ENCODE peak calls at places on chromosomes 1 and 21, in six cellular contexts. One of them, this sample, is unnamed.

GRCh38 chr1:247338723-247339270 is 7.1 kb upstream of the ZNF496 start:
- DNase-seq in SK-N-SH: no peak
- DNase-seq in cardiac muscle cell: no peak
- DNase-seq in psoas muscle: no peak
- DNase-seq in A549: no peak
- DNase-seq in heart right ventricle: no peak
- DNase-seq in this sample: no peak

GRCh38 chr1:41678141-41678878 is 193.8 kb upstream of the EDN2 start:
- DNase-seq in A549: no peak
- DNase-seq in heart right ventricle: peak
- DNase-seq in cardiac muscle cell: peak
- DNase-seq in psoas muscle: peak
- DNase-seq in SK-N-SH: no peak
- DNase-seq in this sample: no peak

GRCh38 chr1:185646202-185646683 is 87.9 kb upstream of the HMCN1 start:
- DNase-seq in heart right ventricle: peak
- DNase-seq in cardiac muscle cell: peak
- DNase-seq in psoas muscle: no peak
- DNase-seq in SK-N-SH: peak
- DNase-seq in A549: peak
- DNase-seq in this sample: peak

GRCh38 chr1:167463055-167463454 is 55.3 kb downstream of the CD247 start:
- DNase-seq in A549: no peak
- DNase-seq in SK-N-SH: no peak
- DNase-seq in cardiac muscle cell: no peak
- DNase-seq in heart right ventricle: no peak
- DNase-seq in psoas muscle: no peak
- DNase-seq in this sample: no peak

GRCh38 chr1:209646558-209646957 is 5.7 kb downstream of the LAMB3 start:
- DNase-seq in cardiac muscle cell: peak
- DNase-seq in SK-N-SH: no peak
- DNase-seq in psoas muscle: no peak
- DNase-seq in A549: no peak
- DNase-seq in heart right ventricle: no peak
- DNase-seq in this sample: no peak

GRCh38 chr1:188364927-188365449 is 1536.2 kb downstream of the PLA2G4A start:
- DNase-seq in A549: no peak
- DNase-seq in SK-N-SH: no peak
- DNase-seq in psoas muscle: no peak
- DNase-seq in heart right ventricle: no peak
- DNase-seq in cardiac muscle cell: no peak
- DNase-seq in this sample: no peak

GRCh38 chr1:228161381-228161780 is 4.2 kb upstream of the IBA57 start:
- DNase-seq in heart right ventricle: no peak
- DNase-seq in cardiac muscle cell: no peak
- DNase-seq in A549: no peak
- DNase-seq in psoas muscle: no peak
- DNase-seq in SK-N-SH: no peak
- DNase-seq in this sample: peak

GRCh38 chr1:109239580-109240068 is 9.7 kb upstream of the CELSR2 start:
- DNase-seq in A549: peak
- DNase-seq in heart right ventricle: no peak
- DNase-seq in SK-N-SH: peak
- DNase-seq in cardiac muscle cell: peak
- DNase-seq in psoas muscle: no peak
- DNase-seq in this sample: no peak

GRCh38 chr1:118507391-118507790 is 322.4 kb upstream of the SPAG17 start:
- DNase-seq in SK-N-SH: no peak
- DNase-seq in heart right ventricle: no peak
- DNase-seq in A549: no peak
- DNase-seq in psoas muscle: no peak
- DNase-seq in cardiac muscle cell: no peak
- DNase-seq in this sample: no peak

GRCh38 chr1:212638419-212639151 is 30.0 kb downstream of the ATF3 start:
- DNase-seq in SK-N-SH: peak
- DNase-seq in psoas muscle: no peak
- DNase-seq in heart right ventricle: peak
- DNase-seq in cardiac muscle cell: peak
- DNase-seq in A549: no peak
- DNase-seq in this sample: no peak

GRCh38 chr1:8847990-8848389 is 30.5 kb downstream of the ENO1 start:
- DNase-seq in SK-N-SH: no peak
- DNase-seq in cardiac muscle cell: no peak
- DNase-seq in heart right ventricle: no peak
- DNase-seq in A549: no peak
- DNase-seq in psoas muscle: no peak
- DNase-seq in this sample: peak

GRCh38 chr21:46661627-46662366 is 26.3 kb downstream of the PRMT2 start:
- DNase-seq in cardiac muscle cell: no peak
- DNase-seq in psoas muscle: peak
- DNase-seq in SK-N-SH: peak
- DNase-seq in A549: no peak
- DNase-seq in heart right ventricle: no peak
- DNase-seq in this sample: no peak

GRCh38 chr1:20109223-20109856 is 10.0 kb downstream of the PLA2G2D start:
- DNase-seq in A549: no peak
- DNase-seq in psoas muscle: no peak
- DNase-seq in SK-N-SH: no peak
- DNase-seq in cardiac muscle cell: no peak
- DNase-seq in heart right ventricle: no peak
- DNase-seq in this sample: no peak

GRCh38 chr21:38861006-38861405 is 55.3 kb downstream of the ETS2 start:
- DNase-seq in psoas muscle: no peak
- DNase-seq in cardiac muscle cell: peak
- DNase-seq in heart right ventricle: peak
- DNase-seq in SK-N-SH: peak
- DNase-seq in A549: no peak
- DNase-seq in this sample: no peak

GRCh38 chr1:205920861-205921558 is 22.2 kb downstream of the SLC26A9 start:
- DNase-seq in A549: no peak
- DNase-seq in heart right ventricle: no peak
- DNase-seq in SK-N-SH: no peak
- DNase-seq in cardiac muscle cell: no peak
- DNase-seq in psoas muscle: no peak
- DNase-seq in this sample: no peak

GRCh38 chr1:225508538-225509375 is 80.9 kb upstream of the LBR start:
- DNase-seq in psoas muscle: no peak
- DNase-seq in SK-N-SH: no peak
- DNase-seq in cardiac muscle cell: peak
- DNase-seq in heart right ventricle: peak
- DNase-seq in A549: peak
- DNase-seq in this sample: no peak

GRCh38 chr1:51284487-51284954 is 45.8 kb downstream of the TTC39A start:
- DNase-seq in cardiac muscle cell: peak
- DNase-seq in SK-N-SH: peak
- DNase-seq in A549: no peak
- DNase-seq in psoas muscle: no peak
- DNase-seq in heart right ventricle: peak
- DNase-seq in this sample: peak

GRCh38 chr1:25757151-25757845 is 42.7 kb upstream of the SELENON start:
- DNase-seq in heart right ventricle: no peak
- DNase-seq in A549: no peak
- DNase-seq in SK-N-SH: no peak
- DNase-seq in psoas muscle: no peak
- DNase-seq in cardiac muscle cell: no peak
- DNase-seq in this sample: no peak

GRCh38 chr1:54390655-54391054 is 15.5 kb downstream of the SSBP3 start:
- DNase-seq in heart right ventricle: no peak
- DNase-seq in psoas muscle: peak
- DNase-seq in cardiac muscle cell: no peak
- DNase-seq in SK-N-SH: no peak
- DNase-seq in A549: no peak
- DNase-seq in this sample: no peak

GRCh38 chr1:29518183-29518835 is 282.0 kb downstream of the PTPRU start:
- DNase-seq in A549: no peak
- DNase-seq in SK-N-SH: no peak
- DNase-seq in heart right ventricle: no peak
- DNase-seq in psoas muscle: no peak
- DNase-seq in cardiac muscle cell: no peak
- DNase-seq in this sample: no peak

GRCh38 chr1:17605582-17606344 is 66.3 kb downstream of the ARHGEF10L start:
- DNase-seq in heart right ventricle: peak
- DNase-seq in cardiac muscle cell: no peak
- DNase-seq in psoas muscle: no peak
- DNase-seq in A549: no peak
- DNase-seq in SK-N-SH: no peak
- DNase-seq in this sample: peak

GRCh38 chr1:231827337-231828105 is 200.9 kb downstream of the DISC1 start:
- DNase-seq in A549: no peak
- DNase-seq in SK-N-SH: no peak
- DNase-seq in cardiac muscle cell: peak
- DNase-seq in psoas muscle: no peak
- DNase-seq in heart right ventricle: no peak
- DNase-seq in this sample: no peak

DNA sequence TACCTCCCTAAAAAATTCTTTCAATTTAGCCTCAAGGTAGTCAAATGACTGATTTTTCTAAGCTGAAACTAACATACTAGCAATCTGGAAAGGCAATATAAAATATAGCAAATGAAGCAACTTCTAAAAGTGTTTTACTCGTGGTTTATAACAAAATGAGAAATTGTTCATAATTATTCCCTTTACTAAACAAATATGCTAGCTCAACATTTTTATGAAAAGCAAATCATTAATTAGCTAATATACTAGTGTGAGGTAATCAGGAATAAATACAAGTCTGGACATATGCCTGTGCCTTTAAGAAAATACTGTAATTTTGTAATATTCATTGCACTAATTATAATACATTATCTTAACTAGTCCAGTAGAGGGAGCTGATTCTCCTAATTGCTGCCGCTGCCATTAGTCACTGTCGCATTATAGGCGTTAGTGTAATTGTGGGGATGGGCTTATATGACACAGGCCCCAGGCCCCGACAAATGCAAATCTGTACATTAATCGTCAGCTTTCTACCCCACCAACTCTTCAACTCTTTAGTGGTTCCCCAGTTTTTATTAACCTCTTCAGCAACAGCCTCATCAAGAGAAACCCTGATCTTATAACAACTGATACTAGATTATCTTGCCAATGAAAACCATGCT is 160.9 kb downstream of the GABPA start:
- DNase-seq in psoas muscle: no peak
- DNase-seq in SK-N-SH: peak
- DNase-seq in A549: no peak
- DNase-seq in heart right ventricle: no peak
- DNase-seq in cardiac muscle cell: peak
- DNase-seq in this sample: no peak
- TF ChIP-seq CTCF in psoas muscle: peak
- TF ChIP-seq CTCF in SK-N-SH: peak
- TF ChIP-seq CTCF in A549: peak
- TF ChIP-seq CTCF in heart right ventricle: peak
- TF ChIP-seq CTCF in cardiac muscle cell: peak
- TF ChIP-seq CTCF in this sample: peak

DNA sequence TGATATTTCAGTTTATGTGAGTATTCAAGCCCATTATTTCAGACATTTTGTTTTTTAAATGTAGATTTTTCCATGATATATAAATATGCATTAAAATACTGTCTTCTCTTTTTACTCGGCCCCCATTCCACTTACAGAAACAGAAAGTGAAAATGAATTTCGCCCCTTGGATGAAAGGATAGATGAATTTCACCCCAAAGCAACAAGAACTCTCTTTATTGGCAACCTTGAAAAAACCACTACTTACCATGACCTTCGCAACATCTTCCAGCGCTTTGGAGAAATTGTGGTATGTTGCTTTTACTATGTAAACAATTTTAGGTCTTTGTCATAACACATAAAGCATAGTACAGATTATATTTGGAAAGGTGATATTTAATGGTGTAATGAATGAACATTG is 59.9 kb downstream of the ZBTB17 start:
- DNase-seq in cardiac muscle cell: no peak
- DNase-seq in heart right ventricle: no peak
- DNase-seq in psoas muscle: no peak
- DNase-seq in A549: no peak
- DNase-seq in SK-N-SH: no peak
- DNase-seq in this sample: no peak
- H3K27ac ChIP-seq in cardiac muscle cell: peak
- H3K27ac ChIP-seq in heart right ventricle: no peak
- H3K27ac ChIP-seq in psoas muscle: peak
- H3K27ac ChIP-seq in A549: no peak
- H3K27ac ChIP-seq in SK-N-SH: no peak
- H3K27ac ChIP-seq in this sample: no peak

GRCh38 chr1:215005656-215006335 is 76.7 kb upstream of the KCNK2 start:
- DNase-seq in psoas muscle: no peak
- DNase-seq in SK-N-SH: no peak
- DNase-seq in cardiac muscle cell: no peak
- DNase-seq in A549: no peak
- DNase-seq in heart right ventricle: no peak
- DNase-seq in this sample: no peak
- H3K4me3 ChIP-seq in psoas muscle: peak
- H3K4me3 ChIP-seq in SK-N-SH: peak
- H3K4me3 ChIP-seq in cardiac muscle cell: no peak
- H3K4me3 ChIP-seq in A549: no peak
- H3K4me3 ChIP-seq in heart right ventricle: no peak
- H3K4me3 ChIP-seq in this sample: no peak

GRCh38 chr1:156102634-156103511 is 11.6 kb upstream of the LMNA start:
- DNase-seq in psoas muscle: peak
- DNase-seq in cardiac muscle cell: peak
- DNase-seq in heart right ventricle: peak
- DNase-seq in A549: no peak
- DNase-seq in SK-N-SH: no peak
- DNase-seq in this sample: no peak

GRCh38 chr1:156103521-156103947 is 11.0 kb upstream of the LMNA start:
- DNase-seq in cardiac muscle cell: peak
- DNase-seq in psoas muscle: peak
- DNase-seq in heart right ventricle: peak
- DNase-seq in SK-N-SH: peak
- DNase-seq in A549: no peak
- DNase-seq in this sample: no peak

GRCh38 chr1:156104065-156104810 is 10.3 kb upstream of the LMNA start:
- DNase-seq in psoas muscle: peak
- DNase-seq in SK-N-SH: peak
- DNase-seq in A549: peak
- DNase-seq in cardiac muscle cell: peak
- DNase-seq in heart right ventricle: peak
- DNase-seq in this sample: peak

GRCh38 chr1:156106624-156107488 is 7.7 kb upstream of the LMNA start:
- DNase-seq in heart right ventricle: peak
- DNase-seq in psoas muscle: no peak
- DNase-seq in A549: no peak
- DNase-seq in cardiac muscle cell: peak
- DNase-seq in SK-N-SH: peak
- DNase-seq in this sample: peak

DNA sequence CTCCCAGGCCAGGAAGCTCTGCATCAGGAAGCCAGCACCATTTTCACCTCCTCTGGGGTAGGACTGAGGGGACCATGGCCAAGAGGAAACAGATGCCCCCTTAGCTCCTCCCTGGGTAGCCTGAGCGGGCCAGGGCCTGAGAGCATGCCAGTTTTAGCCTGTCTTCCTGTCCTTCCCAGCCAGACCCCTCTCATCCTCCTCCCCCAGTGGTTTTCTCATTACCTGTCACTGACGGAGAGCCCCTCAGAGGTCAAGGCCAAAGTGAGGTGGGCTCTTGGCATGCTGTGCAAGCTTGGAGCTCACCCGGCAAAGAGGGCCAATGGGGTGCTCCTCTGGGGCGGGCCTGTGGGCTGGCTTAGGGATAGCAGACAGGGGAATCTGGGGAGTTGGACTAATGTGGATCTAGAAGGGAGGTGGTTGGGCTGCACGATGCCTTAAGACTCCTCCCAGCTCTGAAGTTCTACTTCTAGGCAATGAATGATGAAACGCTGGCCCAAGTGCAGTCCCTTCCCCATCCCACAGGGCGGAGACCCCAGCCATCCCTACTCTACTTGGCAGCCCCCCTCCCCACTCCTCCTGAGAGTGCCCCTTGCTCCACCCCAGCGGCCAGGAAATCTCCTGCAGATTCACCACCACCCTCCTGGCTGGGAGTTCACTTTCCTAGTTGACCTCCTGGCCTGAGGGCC is 9.5 kb upstream of the LMNA start:
- DNase-seq in cardiac muscle cell: peak
- DNase-seq in SK-N-SH: no peak
- DNase-seq in heart right ventricle: no peak
- DNase-seq in A549: no peak
- DNase-seq in psoas muscle: no peak
- DNase-seq in this sample: peak
- TF ChIP-seq CTCF in cardiac muscle cell: no peak
- TF ChIP-seq CTCF in SK-N-SH: no peak
- TF ChIP-seq CTCF in heart right ventricle: no peak
- TF ChIP-seq CTCF in A549: no peak
- TF ChIP-seq CTCF in psoas muscle: no peak
- TF ChIP-seq CTCF in this sample: no peak

This sample was measured in pancreas.